ENCODE peak calls at places on chromosomes 11 and 22, in seven cellular contexts. G is GM20000, D is endothelial cell of umbilical vein, S is brain microvascular endothelial cell, J is tibial nerve, Y is Calu3, P is A549. C is an unnamed sample.

GRCh38 chr11:105447936-105448702 is 161.8 kb upstream of the GRIA4 start:
- DNase-seq in G (no peak), D (no peak), S (no peak), J (no peak), Y (no peak), P (no peak), C (no peak)

GRCh38 chr22:37206841-37207821 is 5.1 kb downstream of the SSTR3 start:
- DNase-seq in G (no peak), D (no peak), S (no peak), J (no peak), Y (no peak), P (no peak), C (no peak)

GRCh38 chr11:122100222-122101080 is 15.6 kb downstream of the BLID start:
- DNase-seq in G (no peak), D (peak), S (no peak), J (peak), Y (no peak), P (no peak), C (peak)

GRCh38 chr11:126115253-126115540 is 52.5 kb upstream of the CDON start:
- DNase-seq in G (no peak), D (peak), S (no peak), J (peak), Y (peak), P (no peak), C (no peak)

GRCh38 chr22:35305525-35306070 is 5.9 kb downstream of the TOM1 start:
- DNase-seq in G (no peak), D (no peak), S (no peak), J (no peak), Y (no peak), P (no peak), C (no peak)

GRCh38 chr11:107736546-107736945 is 24.7 kb upstream of the SLN start:
- DNase-seq in G (no peak), D (no peak), S (no peak), J (no peak), Y (no peak), P (no peak), C (no peak)

GRCh38 chr11:118287006-118287405 is 17.5 kb upstream of the CD3E start:
- DNase-seq in G (no peak), D (no peak), S (no peak), J (no peak), Y (no peak), P (no peak), C (no peak)

GRCh38 chr11:75969626-75970308 is 154.8 kb downstream of the UVRAG start:
- DNase-seq in G (no peak), D (no peak), S (peak), J (no peak), Y (no peak), P (peak), C (no peak)

GRCh38 chr22:32847067-32847491 is 45.6 kb downstream of the TIMP3 start:
- DNase-seq in G (no peak), D (no peak), S (no peak), J (no peak), Y (no peak), P (no peak), C (no peak)

GRCh38 chr11:132312161-132312560 is 941.7 kb downstream of the NTM start:
- DNase-seq in G (no peak), D (no peak), S (peak), J (no peak), Y (no peak), P (no peak), C (no peak)

GRCh38 chr11:43706631-43707030 is 26.1 kb downstream of the HSD17B12 start:
- DNase-seq in G (no peak), D (no peak), S (no peak), J (no peak), Y (no peak), P (no peak), C (no peak)

GRCh38 chr11:76699461-76700091 is 29.0 kb upstream of the LRRC32 start:
- DNase-seq in G (no peak), D (no peak), S (no peak), J (no peak), Y (no peak), P (no peak), C (no peak)

GRCh38 chr11:46119352-46120216 is 1.7 kb downstream of the PHF21A start:
- DNase-seq in G (peak), D (peak), S (peak), J (peak), Y (peak), P (peak), C (peak)

GRCh38 chr11:102709211-102709980 is 3.8 kb upstream of the MMP27 start:
- DNase-seq in G (no peak), D (no peak), S (no peak), J (no peak), Y (no peak), P (no peak), C (no peak)

GRCh38 chr11:65078151-65078550 is 5.7 kb downstream of the CDCA5 start:
- DNase-seq in G (peak), D (peak), S (peak), J (no peak), Y (peak), P (peak), C (peak)

GRCh38 chr22:43922123-43922522 is 1.5 kb upstream of the PNPLA3 start:
- DNase-seq in G (no peak), D (no peak), S (no peak), J (no peak), Y (peak), P (no peak), C (no peak)

GRCh38 chr11:35173011-35173511 is 34.1 kb downstream of the CD44 start:
- DNase-seq in G (peak), D (no peak), S (no peak), J (no peak), Y (peak), P (no peak), C (no peak)

GRCh38 chr22:23180893-23181762 is 819 bp downstream of the BCR start:
- DNase-seq in G (peak), D (peak), S (no peak), J (no peak), Y (peak), P (peak), C (peak)

GRCh38 chr22:47167056-47167455 is 404.6 kb downstream of the TBC1D22A start:
- DNase-seq in G (no peak), D (no peak), S (no peak), J (peak), Y (no peak), P (no peak), C (no peak)

GRCh38 chr11:34976496-34976895 is 60.1 kb downstream of the PDHX start:
- DNase-seq in G (no peak), D (peak), S (no peak), J (no peak), Y (no peak), P (no peak), C (no peak)

GRCh38 chr11:16815047-16815767 is 76.8 kb downstream of the C11orf58 start:
- DNase-seq in G (no peak), D (no peak), S (no peak), J (peak), Y (no peak), P (no peak), C (peak)

GRCh38 chr11:107018274-107018901 is at the start of gene GUCY1A2:
- DNase-seq in G (no peak), D (no peak), S (no peak), J (no peak), Y (no peak), P (peak), C (peak)

GRCh38 chr11:114179234-114179941 is 116.8 kb upstream of the NNMT start:
- DNase-seq in G (no peak), D (peak), S (peak), J (peak), Y (no peak), P (peak), C (no peak)

GRCh38 chr11:71247551-71248250 is 4.7 kb downstream of the SHANK2 start:
- DNase-seq in G (no peak), D (no peak), S (no peak), J (no peak), Y (no peak), P (no peak), C (no peak)

GRCh38 chr11:65132988-65133700 is 1.2 kb downstream of the SYVN1 start:
- DNase-seq in G (peak), D (peak), S (no peak), J (no peak), Y (peak), P (peak), C (no peak)

GRCh38 chr22:23969071-23969470 is 2.4 kb downstream of the DDTL start:
- DNase-seq in G (no peak), D (no peak), S (no peak), J (no peak), Y (no peak), P (no peak), C (no peak)

GRCh38 chr11:108498046-108498815 is at the start of gene POGLUT3:
- DNase-seq in G (peak), D (peak), S (peak), J (no peak), Y (peak), P (peak), C (peak)

GRCh38 chr11:58919561-58919960 is 19.7 kb upstream of the GLYATL1 start:
- DNase-seq in G (no peak), D (no peak), S (no peak), J (no peak), Y (no peak), P (no peak), C (no peak)

GRCh38 chr11:45692808-45693453 is 27.5 kb upstream of the CHST1 start:
- DNase-seq in G (no peak), D (no peak), S (no peak), J (no peak), Y (no peak), P (no peak), C (no peak)

GRCh38 chr11:93225642-93226041 is 27.9 kb upstream of the SLC36A4 start:
- DNase-seq in G (no peak), D (peak), S (no peak), J (no peak), Y (no peak), P (peak), C (no peak)

GRCh38 chr22:42533638-42533977 is 14.0 kb upstream of the RRP7A start:
- DNase-seq in G (no peak), D (no peak), S (no peak), J (no peak), Y (no peak), P (no peak), C (no peak)
- TF ChIP-seq CTCF in G (no peak), D (no peak), S (no peak), J (no peak), Y (no peak), P (no peak), C (no peak)

DNA sequence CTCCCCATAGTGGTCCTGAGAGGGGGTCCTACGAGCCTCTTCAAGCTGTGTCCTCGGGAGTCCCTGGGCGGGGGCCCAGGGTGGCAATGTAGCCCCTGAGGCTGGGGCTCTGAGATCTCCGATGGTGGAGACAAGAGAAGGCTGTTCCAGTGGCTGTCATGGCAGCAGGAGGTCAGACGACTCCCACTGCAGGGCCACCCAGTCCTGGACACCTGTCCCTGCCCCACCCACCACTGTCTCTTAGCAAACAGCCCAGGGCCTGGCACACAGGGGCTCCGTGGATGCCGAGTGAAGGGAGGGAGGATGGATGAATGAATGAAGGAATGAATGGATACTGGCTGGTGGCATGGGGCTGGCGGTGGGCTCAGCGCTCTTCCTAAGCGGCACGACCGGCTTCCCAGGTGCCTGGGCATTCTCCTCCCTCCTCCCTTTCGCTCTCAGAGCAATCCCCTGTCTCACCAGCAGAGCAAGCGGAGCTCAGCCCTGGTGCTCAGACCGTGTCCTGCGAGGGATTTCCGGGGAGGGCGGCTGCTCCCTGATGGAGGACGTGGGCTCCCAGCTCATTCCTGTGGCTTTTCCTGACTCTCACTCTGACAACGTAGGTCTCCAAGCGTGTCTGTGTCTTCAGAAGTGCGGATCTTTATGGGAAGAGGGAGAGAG is 1272.7 kb downstream of the BRD1 start:
- DNase-seq in G (no peak), D (no peak), S (no peak), J (no peak), Y (no peak), P (no peak), C (peak)
- TF ChIP-seq CTCF in G (no peak), D (no peak), S (no peak), J (no peak), Y (no peak), P (no peak), C (peak)

GRCh38 chr11:1784761-1785650 is 21.3 kb upstream of the CTSD start:
- DNase-seq in G (no peak), D (no peak), S (no peak), J (no peak), Y (no peak), P (no peak), C (no peak)

GRCh38 chr11:1786466-1786865 is 22.7 kb upstream of the CTSD start:
- DNase-seq in G (no peak), D (no peak), S (no peak), J (no peak), Y (no peak), P (no peak), C (no peak)

GRCh38 chr11:1782831-1783724 is 19.4 kb upstream of the CTSD start:
- DNase-seq in G (no peak), D (no peak), S (no peak), J (no peak), Y (no peak), P (peak), C (no peak)

GRCh38 chr11:1783725-1784529 is 20.2 kb upstream of the CTSD start:
- DNase-seq in G (no peak), D (no peak), S (no peak), J (no peak), Y (no peak), P (no peak), C (no peak)

DNA sequence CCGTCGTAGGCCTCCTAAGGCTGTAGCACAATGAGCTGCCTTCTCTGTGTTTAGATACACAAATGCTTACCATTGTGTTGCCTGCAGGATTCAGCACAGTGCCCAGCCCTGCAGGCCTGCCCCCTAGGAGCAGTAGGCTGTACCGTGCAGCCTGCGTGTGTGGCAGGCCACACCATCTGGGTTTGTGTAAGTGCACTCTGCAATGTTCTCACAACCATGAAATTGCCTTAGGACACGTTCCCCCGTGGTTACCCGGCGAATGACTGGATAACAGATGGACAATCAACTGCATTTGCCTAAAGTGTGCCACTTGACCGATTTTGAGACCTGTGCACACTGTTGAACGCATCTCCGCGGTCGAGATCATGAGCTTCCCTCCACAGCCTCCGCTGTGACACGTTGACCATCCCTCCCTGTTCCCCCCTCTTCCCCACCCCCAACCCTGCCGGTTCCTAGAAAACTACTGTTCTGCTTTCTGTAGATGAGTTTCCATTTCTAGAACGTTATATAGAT is 22.1 kb upstream of the CTSD start:
- DNase-seq in G (no peak), D (no peak), S (no peak), J (no peak), Y (no peak), P (no peak), C (no peak)
- TF ChIP-seq CTCF in G (no peak), D (no peak), S (no peak), J (no peak), Y (no peak), P (no peak), C (no peak)

GRCh38 chr11:18233912-18234311 is 2.7 kb downstream of the SAA4 start:
- DNase-seq in G (no peak), D (no peak), S (no peak), J (no peak), Y (no peak), P (no peak), C (no peak)

GRCh38 chr11:18230859-18231258 is 5.7 kb downstream of the SAA4 start:
- DNase-seq in G (no peak), D (no peak), S (no peak), J (no peak), Y (no peak), P (no peak), C (no peak)

GRCh38 chr11:18223937-18224387 is 12.6 kb downstream of the SAA4 start:
- DNase-seq in G (no peak), D (no peak), S (no peak), J (no peak), Y (no peak), P (no peak), C (no peak)

GRCh38 chr11:18225906-18226305 is 10.7 kb downstream of the SAA4 start:
- DNase-seq in G (no peak), D (no peak), S (no peak), J (no peak), Y (no peak), P (no peak), C (no peak)

DNA sequence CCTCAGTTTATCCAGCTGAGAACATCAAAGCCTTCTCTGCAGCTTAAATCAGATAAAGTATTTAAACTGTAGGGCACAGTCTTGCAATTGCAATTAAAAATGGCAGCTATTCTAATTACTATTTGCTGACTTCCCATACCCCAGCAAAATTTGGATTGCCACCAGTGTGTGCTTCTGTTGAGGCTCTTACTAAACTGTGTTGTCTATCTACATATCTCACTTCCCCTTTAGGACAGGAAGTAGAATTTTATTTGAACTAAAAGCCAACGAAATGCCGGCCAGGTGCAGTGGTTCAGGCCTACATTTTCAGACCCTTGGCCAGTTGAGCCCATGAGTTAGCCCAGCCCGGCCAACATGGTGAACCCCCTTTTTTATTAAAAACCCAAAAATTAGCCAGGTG is 7.1 kb downstream of the SAA4 start:
- DNase-seq in G (peak), D (no peak), S (no peak), J (no peak), Y (no peak), P (no peak), C (no peak)
- TF ChIP-seq CTCF in G (no peak), D (no peak), S (no peak), J (no peak), Y (no peak), P (no peak), C (no peak)

DNA sequence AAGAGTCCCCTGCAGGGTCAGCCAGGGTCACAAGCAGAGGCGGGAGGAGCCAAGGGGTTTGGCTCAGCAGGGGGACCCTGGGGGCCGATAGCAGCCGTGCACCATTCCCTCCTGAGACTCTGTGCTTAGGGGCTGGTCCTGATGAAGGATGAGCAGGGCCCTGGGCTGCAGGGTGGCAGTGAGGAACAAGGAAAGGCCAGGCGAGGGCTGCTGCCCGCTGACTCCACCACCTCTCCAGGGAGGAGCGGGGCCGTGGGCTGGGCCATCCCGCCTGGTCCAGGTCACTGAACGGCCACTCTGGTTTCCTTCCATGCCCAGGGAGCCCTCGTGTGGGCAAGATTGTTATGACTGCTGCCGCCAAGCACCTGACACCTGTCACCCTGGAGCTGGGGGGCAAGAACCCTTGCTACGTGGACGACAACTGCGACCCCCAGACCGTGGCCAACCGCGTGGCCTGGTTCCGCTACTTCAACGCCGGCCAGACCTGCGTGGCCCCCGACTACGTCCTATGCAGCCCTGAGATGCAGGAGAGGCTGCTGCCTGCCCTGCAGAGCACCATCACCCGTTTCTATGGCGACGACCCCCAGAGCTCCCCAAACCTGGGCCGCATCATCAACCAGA is 9.2 kb upstream of the NDUFS8 start:
- DNase-seq in G (no peak), D (no peak), S (no peak), J (no peak), Y (peak), P (peak), C (no peak)
- TF ChIP-seq CTCF in G (no peak), D (no peak), S (peak), J (no peak), Y (peak), P (peak), C (peak)

GRCh38 chr22:17930455-17931313 is 93.7 kb downstream of the MICAL3 start:
- DNase-seq in G (no peak), D (no peak), S (no peak), J (no peak), Y (no peak), P (no peak), C (no peak)
- TF ChIP-seq CTCF in G (no peak), D (no peak), S (no peak), J (no peak), Y (no peak), P (no peak), C (no peak)

GRCh38 chr11:2824851-2825250 is 60.7 kb downstream of the CDKN1C start:
- DNase-seq in G (no peak), D (no peak), S (no peak), J (no peak), Y (no peak), P (no peak), C (no peak)

GRCh38 chr11:2825886-2826678 is 59.5 kb downstream of the CDKN1C start:
- DNase-seq in G (no peak), D (peak), S (peak), J (peak), Y (peak), P (no peak), C (no peak)

GRCh38 chr11:2827256-2827655 is 58.3 kb downstream of the CDKN1C start:
- DNase-seq in G (no peak), D (no peak), S (peak), J (no peak), Y (no peak), P (no peak), C (no peak)

GRCh38 chr11:2826679-2827056 is 58.9 kb downstream of the CDKN1C start:
- DNase-seq in G (no peak), D (no peak), S (no peak), J (no peak), Y (no peak), P (no peak), C (no peak)

GRCh38 chr11:2825261-2825885 is 60.2 kb downstream of the CDKN1C start:
- DNase-seq in G (no peak), D (peak), S (no peak), J (peak), Y (peak), P (no peak), C (no peak)
- TF ChIP-seq CTCF in G (no peak), D (no peak), S (no peak), J (peak), Y (peak), P (no peak), C (no peak)

C was measured in nephron progenitor cell.